ENCODE peak calls at places on chromosomes 1 and 21, in nine cellular contexts. Y is heart right ventricle, O is left ventricle myocardium inferior, C is prostate gland, I is pancreas, K is heart left ventricle, X is OCI-LY7, E is right lobe of liver, P is mesendoderm. U is an unnamed sample.

GRCh38 chr1:204074274-204075115 is 1.6 kb downstream of the SOX13 start:
- DNase-seq in P (peak), C (no peak), Y (peak), I (peak), O (peak), X (no peak), K (peak), E (peak), U (no peak)

GRCh38 chr1:237879195-237879594 is 11.5 kb downstream of the ZP4 start:
- DNase-seq in O (no peak), X (no peak), I (no peak), C (no peak), P (no peak), E (no peak), Y (no peak), K (no peak), U (no peak)

GRCh38 chr1:109923131-109923945 is 12.7 kb downstream of the CSF1 start:
- DNase-seq in O (no peak), I (no peak), X (peak), K (no peak), Y (no peak), C (no peak), E (no peak), P (peak), U (no peak)

GRCh38 chr1:179376223-179376622 is 10.5 kb downstream of the AXDND1 start:
- DNase-seq in K (no peak), Y (no peak), O (no peak), E (no peak), X (no peak), C (no peak), P (no peak), I (no peak), U (no peak)

GRCh38 chr1:201730611-201731010 is 98.3 kb upstream of the IPO9 start:
- DNase-seq in I (no peak), E (no peak), X (no peak), C (no peak), P (no peak), O (no peak), K (no peak), Y (no peak), U (peak)

GRCh38 chr21:46122758-46123683 is 25.1 kb downstream of the COL6A2 start:
- DNase-seq in E (no peak), K (peak), C (no peak), O (peak), P (no peak), I (no peak), Y (peak), X (no peak), U (no peak)

GRCh38 chr21:17089121-17089520 is 423.7 kb upstream of the CXADR start:
- DNase-seq in O (no peak), P (no peak), X (no peak), K (no peak), Y (no peak), E (no peak), C (no peak), I (no peak), U (no peak)

GRCh38 chr1:210373878-210374599 is 45.3 kb downstream of the HHAT start:
- DNase-seq in E (peak), C (no peak), O (no peak), X (peak), P (peak), K (no peak), I (peak), Y (no peak), U (no peak)

GRCh38 chr1:208084764-208085163 is 159.4 kb downstream of the PLXNA2 start:
- DNase-seq in X (no peak), Y (no peak), O (no peak), C (no peak), K (no peak), P (peak), I (no peak), E (no peak), U (no peak)

GRCh38 chr1:218930879-218931278 is 242.8 kb upstream of the LYPLAL1 start:
- DNase-seq in C (no peak), E (no peak), X (no peak), O (no peak), Y (no peak), I (no peak), P (no peak), K (no peak), U (no peak)

GRCh38 chr1:230781596-230781995 is 34.4 kb downstream of the CAPN9 start:
- DNase-seq in C (no peak), I (no peak), X (no peak), P (no peak), Y (no peak), O (no peak), K (no peak), E (no peak), U (no peak)

GRCh38 chr1:54245501-54245900 is 45.5 kb downstream of the MRPL37 start:
- DNase-seq in X (no peak), E (no peak), K (no peak), P (no peak), C (no peak), O (no peak), I (no peak), Y (no peak), U (no peak)

GRCh38 chr21:36122977-36123376 is 11.9 kb upstream of the CBR3 start:
- DNase-seq in P (no peak), X (no peak), K (no peak), Y (no peak), E (no peak), I (no peak), O (no peak), C (no peak), U (no peak)

GRCh38 chr1:170337413-170337994 is 191.7 kb downstream of the NTMT2 start:
- DNase-seq in P (no peak), C (no peak), Y (no peak), I (no peak), E (no peak), O (no peak), K (no peak), X (no peak), U (no peak)

GRCh38 chr1:6695861-6696260 is 5.8 kb downstream of the DNAJC11 start:
- DNase-seq in C (no peak), E (no peak), P (peak), Y (no peak), K (no peak), X (no peak), I (no peak), O (no peak), U (no peak)

GRCh38 chr1:53702287-53702805 is 36.6 kb downstream of the GLIS1 start:
- DNase-seq in Y (no peak), P (no peak), X (no peak), O (no peak), I (no peak), E (no peak), C (no peak), K (no peak), U (no peak)

GRCh38 chr1:35707253-35708178 is 11.2 kb downstream of the C1orf216 start:
- DNase-seq in O (peak), E (peak), I (peak), P (peak), C (no peak), Y (no peak), K (peak), X (no peak), U (no peak)

GRCh38 chr21:31450971-31451370 is 106.9 kb upstream of the TIAM1 start:
- DNase-seq in O (no peak), I (no peak), E (no peak), K (no peak), P (no peak), X (no peak), C (no peak), Y (no peak), U (no peak)

GRCh38 chr1:19435851-19436465 is 49.4 kb downstream of the CAPZB start:
- DNase-seq in I (no peak), O (no peak), Y (no peak), X (no peak), E (no peak), C (no peak), K (no peak), P (no peak), U (no peak)

GRCh38 chr1:11944358-11944981 is 10.0 kb downstream of the PLOD1 start:
- DNase-seq in K (no peak), P (peak), E (no peak), X (no peak), I (no peak), C (peak), Y (no peak), O (no peak), U (no peak)

GRCh38 chr1:55064071-55064581 is 24.8 kb downstream of the PCSK9 start:
- DNase-seq in P (no peak), K (no peak), I (no peak), E (no peak), O (no peak), X (peak), Y (no peak), C (peak), U (no peak)

GRCh38 chr1:201349091-201349490 is 28.4 kb downstream of the TNNT2 start:
- DNase-seq in P (no peak), X (no peak), I (no peak), Y (no peak), K (no peak), O (no peak), E (peak), C (no peak), U (no peak)

GRCh38 chr1:8412183-8412831 is 94.4 kb downstream of the SLC45A1 start:
- DNase-seq in P (no peak), X (no peak), Y (peak), E (no peak), C (peak), K (no peak), O (no peak), I (no peak), U (no peak)

GRCh38 chr21:34722684-34723300 is 54.0 kb downstream of the CLIC6 start:
- DNase-seq in C (no peak), I (no peak), Y (no peak), P (peak), K (no peak), O (no peak), X (peak), E (no peak), U (no peak)

GRCh38 chr1:223233019-223233409 is 90.0 kb upstream of the TLR5 start:
- DNase-seq in P (peak), X (no peak), O (no peak), C (no peak), K (no peak), I (no peak), Y (no peak), E (no peak), U (no peak)

GRCh38 chr21:37153935-37154350 is 80.9 kb downstream of the TTC3 start:
- DNase-seq in P (no peak), Y (peak), I (peak), E (peak), K (peak), X (no peak), O (no peak), C (peak), U (no peak)

GRCh38 chr1:33396188-33397124 is 34.4 kb downstream of the PHC2 start:
- DNase-seq in I (no peak), K (no peak), X (no peak), C (no peak), E (no peak), P (peak), Y (no peak), O (no peak), U (no peak)

GRCh38 chr1:34906756-34907155 is 22.7 kb downstream of the DLGAP3 start:
- DNase-seq in X (no peak), I (no peak), Y (no peak), O (no peak), E (no peak), P (no peak), K (no peak), C (no peak), U (no peak)

GRCh38 chr1:155970531-155971167 is 7.7 kb downstream of the ARHGEF2 start:
- DNase-seq in O (peak), P (peak), K (peak), E (peak), Y (peak), I (no peak), X (peak), C (no peak), U (peak)

GRCh38 chr1:193179094-193179493 is 7.3 kb downstream of the B3GALT2 start:
- DNase-seq in E (no peak), C (no peak), O (no peak), K (no peak), Y (no peak), I (no peak), X (no peak), P (no peak), U (no peak)

GRCh38 chr1:198530964-198531363 is 9.5 kb downstream of the ATP6V1G3 start:
- DNase-seq in X (no peak), I (no peak), P (no peak), K (no peak), E (no peak), Y (no peak), O (no peak), C (no peak), U (no peak)

GRCh38 chr1:168465942-168466702 is 77.7 kb downstream of the XCL2 start:
- DNase-seq in K (peak), C (peak), X (no peak), I (no peak), Y (peak), O (peak), P (no peak), E (no peak), U (no peak)

GRCh38 chr1:201603613-201604232 is 64.8 kb downstream of the NAV1 start:
- DNase-seq in P (no peak), E (no peak), X (no peak), K (no peak), C (no peak), Y (no peak), I (no peak), O (no peak), U (no peak)

GRCh38 chr1:115592264-115592663 is 49.5 kb upstream of the VANGL1 start:
- DNase-seq in O (no peak), C (no peak), Y (no peak), K (no peak), X (no peak), I (no peak), P (no peak), E (no peak), U (no peak)

GRCh38 chr1:152398812-152399698 is 15.0 kb downstream of the CRNN start:
- DNase-seq in Y (no peak), O (no peak), E (no peak), P (peak), C (no peak), K (no peak), X (peak), I (no peak), U (no peak)

GRCh38 chr1:41396084-41396483 is 34.9 kb downstream of the FOXO6 start:
- DNase-seq in I (no peak), P (no peak), C (no peak), K (no peak), Y (no peak), O (no peak), X (no peak), E (no peak), U (no peak)

GRCh38 chr1:155128755-155129473 is 1.2 kb downstream of the EFNA1 start:
- DNase-seq in Y (peak), I (peak), O (peak), K (peak), X (no peak), E (peak), C (peak), P (peak), U (peak)

GRCh38 chr1:236451796-236452373 is 57.8 kb downstream of the EDARADD start:
- DNase-seq in K (no peak), X (peak), Y (no peak), E (peak), P (peak), I (peak), C (no peak), O (no peak), U (no peak)

GRCh38 chr1:6700853-6701436 is 671 bp downstream of the DNAJC11 start:
- DNase-seq in Y (no peak), P (peak), C (no peak), I (no peak), E (no peak), O (no peak), K (no peak), X (peak), U (no peak)

GRCh38 chr1:91885716-91886506 is at the start of gene TGFBR3:
- DNase-seq in E (peak), I (peak), Y (peak), C (peak), O (peak), P (peak), X (no peak), K (peak), U (peak)
- H3K27ac ChIP-seq in E (peak), I (peak), Y (peak), C (peak), O (peak), P (no peak), X (no peak), K (peak), U (peak)

GRCh38 chr21:32930673-32931072 is 95.1 kb upstream of the OLIG2 start:
- DNase-seq in C (no peak), P (no peak), K (no peak), E (no peak), Y (no peak), I (no peak), X (no peak), O (no peak), U (no peak)
- H3K27ac ChIP-seq in C (no peak), P (no peak), K (no peak), E (no peak), Y (no peak), I (no peak), X (no peak), O (no peak), U (no peak)

GRCh38 chr1:150268342-150268705 is 492 bp downstream of the APH1A start:
- DNase-seq in C (peak), I (peak), K (peak), X (peak), Y (no peak), P (peak), O (no peak), E (peak), U (no peak)

GRCh38 chr1:150268706-150269403 is at the start of gene APH1A:
- DNase-seq in Y (peak), E (peak), I (peak), X (peak), K (peak), O (peak), C (peak), P (peak), U (peak)

GRCh38 chr1:150267896-150268295 is 920 bp downstream of the APH1A start:
- DNase-seq in O (no peak), X (no peak), I (no peak), P (no peak), K (no peak), Y (no peak), C (no peak), E (no peak), U (no peak)

GRCh38 chr1:150273310-150273709 is 720 bp downstream of the C1orf54 start:
- DNase-seq in Y (no peak), C (no peak), P (no peak), K (no peak), X (no peak), E (no peak), O (no peak), I (no peak), U (no peak)

GRCh38 chr1:150272379-150272840 is at the start of gene C1orf54:
- DNase-seq in I (no peak), Y (peak), X (no peak), E (no peak), P (peak), O (peak), K (peak), C (no peak), U (peak)
- H3K27ac ChIP-seq in I (peak), Y (peak), X (no peak), E (peak), P (no peak), O (peak), K (peak), C (peak), U (no peak)

GRCh38 chr1:2213576-2214505 is 14.3 kb upstream of the SKI start:
- DNase-seq in K (peak), X (no peak), I (no peak), O (peak), P (peak), Y (peak), C (peak), E (peak), U (no peak)

GRCh38 chr1:2210786-2211185 is 16.2 kb upstream of the FAAP20 start:
- DNase-seq in I (no peak), C (no peak), X (no peak), P (no peak), E (no peak), K (no peak), Y (peak), O (no peak), U (no peak)

GRCh38 chr1:2214541-2215241 is 13.4 kb upstream of the SKI start:
- DNase-seq in C (no peak), Y (peak), K (peak), I (no peak), P (no peak), O (peak), E (peak), X (no peak), U (peak)

GRCh38 chr1:2212167-2212541 is 16.0 kb upstream of the SKI start:
- DNase-seq in C (no peak), Y (no peak), K (no peak), O (peak), P (no peak), I (no peak), E (no peak), X (no peak), U (no peak)

GRCh38 chr1:2212542-2213491 is 15.3 kb upstream of the SKI start:
- DNase-seq in Y (peak), P (peak), K (peak), I (peak), X (no peak), O (peak), E (peak), C (peak), U (peak)
- H3K27ac ChIP-seq in Y (peak), P (peak), K (peak), I (peak), X (no peak), O (peak), E (peak), C (peak), U (peak)

GRCh38 chr1:64112281-64112680 is 91.1 kb upstream of the UBE2U start:
- DNase-seq in K (no peak), P (no peak), E (no peak), C (no peak), Y (no peak), I (no peak), O (no peak), X (no peak), U (no peak)

GRCh38 chr1:64110924-64111777 is 92.3 kb upstream of the UBE2U start:
- DNase-seq in X (no peak), C (no peak), K (no peak), E (no peak), I (no peak), P (no peak), O (no peak), Y (no peak), U (no peak)

GRCh38 chr1:64107587-64107986 is 95.8 kb upstream of the UBE2U start:
- DNase-seq in P (no peak), E (no peak), Y (no peak), K (no peak), C (no peak), X (no peak), I (no peak), O (no peak), U (no peak)

GRCh38 chr1:64114012-64114525 is 89.4 kb upstream of the UBE2U start:
- DNase-seq in Y (no peak), X (no peak), I (no peak), C (no peak), O (no peak), P (no peak), K (no peak), E (no peak), U (no peak)

GRCh38 chr1:64111787-64112186 is 91.6 kb upstream of the UBE2U start:
- DNase-seq in I (no peak), O (no peak), P (peak), X (no peak), Y (no peak), E (no peak), K (no peak), C (no peak), U (no peak)
- H3K27ac ChIP-seq in I (no peak), O (no peak), P (no peak), X (no peak), Y (no peak), E (no peak), K (no peak), C (no peak), U (no peak)

GRCh38 chr1:164771568-164772350 is 212.8 kb downstream of the PBX1 start:
- DNase-seq in Y (no peak), P (peak), K (no peak), X (no peak), C (peak), E (no peak), I (peak), O (no peak), U (no peak)
- H3K27ac ChIP-seq in Y (peak), P (peak), K (peak), X (no peak), C (peak), E (no peak), I (peak), O (peak), U (no peak)

GRCh38 chr1:172272087-172272486 is 148.4 kb upstream of the C1orf105 start:
- DNase-seq in I (no peak), X (no peak), C (no peak), K (no peak), E (no peak), Y (no peak), P (no peak), O (no peak), U (no peak)

GRCh38 chr1:172269084-172269483 is 151.4 kb upstream of the C1orf105 start:
- DNase-seq in C (no peak), E (no peak), Y (no peak), X (no peak), I (no peak), K (no peak), P (no peak), O (no peak), U (no peak)

GRCh38 chr1:172268237-172268636 is 152.2 kb upstream of the C1orf105 start:
- DNase-seq in O (no peak), X (no peak), P (no peak), E (no peak), K (no peak), C (no peak), Y (no peak), I (no peak), U (no peak)

GRCh38 chr1:172269644-172270043 is 150.8 kb upstream of the C1orf105 start:
- DNase-seq in C (no peak), Y (no peak), P (peak), O (no peak), K (no peak), I (no peak), E (no peak), X (no peak), U (no peak)

GRCh38 chr1:172270605-172271004 is 149.9 kb upstream of the C1orf105 start:
- DNase-seq in I (no peak), Y (no peak), K (no peak), P (no peak), X (no peak), E (no peak), O (no peak), C (no peak), U (no peak)
- H3K27ac ChIP-seq in I (peak), Y (no peak), K (peak), P (no peak), X (no peak), E (no peak), O (peak), C (no peak), U (no peak)

U was measured in substantia nigra.